ENCODE peak calls at places on chromosomes 3 and 15, in four cellular contexts. One of them, this sample, is unnamed.

GRCh38 chr3:142226474-142226873 is 1.1 kb upstream of the GK5 start:
- DNase-seq in foreskin fibroblast: no peak
- DNase-seq in BE2C: no peak
- DNase-seq in mucosa of descending colon: no peak
- DNase-seq in this sample: no peak

GRCh38 chr3:30124435-30125390 is 481.7 kb upstream of the TGFBR2 start:
- DNase-seq in BE2C: peak; percentile 31
- DNase-seq in foreskin fibroblast: peak; percentile 51
- DNase-seq in mucosa of descending colon: no peak
- DNase-seq in this sample: no peak

GRCh38 chr15:73969151-73969759 is 22.8 kb downstream of the STOML1 start:
- DNase-seq in mucosa of descending colon: no peak
- DNase-seq in BE2C: no peak
- DNase-seq in foreskin fibroblast: no peak
- DNase-seq in this sample: no peak

GRCh38 chr15:39887211-39887610 is 32.9 kb downstream of the GPR176 start:
- DNase-seq in foreskin fibroblast: no peak
- DNase-seq in mucosa of descending colon: no peak
- DNase-seq in BE2C: no peak
- DNase-seq in this sample: no peak

GRCh38 chr15:31540633-31541032 is 214.0 kb downstream of the KLF13 start:
- DNase-seq in foreskin fibroblast: no peak
- DNase-seq in BE2C: no peak
- DNase-seq in mucosa of descending colon: no peak
- DNase-seq in this sample: no peak

GRCh38 chr3:377158-377561 is 180.6 kb downstream of the CHL1 start:
- DNase-seq in mucosa of descending colon: no peak
- DNase-seq in BE2C: no peak
- DNase-seq in foreskin fibroblast: no peak
- DNase-seq in this sample: peak; percentile 15

GRCh38 chr15:101014276-101014675 is 95.1 kb downstream of the LRRK1 start:
- DNase-seq in foreskin fibroblast: no peak
- DNase-seq in BE2C: peak; percentile 37
- DNase-seq in mucosa of descending colon: no peak
- DNase-seq in this sample: no peak

GRCh38 chr3:46829699-46830208 is 33.5 kb downstream of the MYL3 start:
- DNase-seq in foreskin fibroblast: no peak
- DNase-seq in BE2C: no peak
- DNase-seq in mucosa of descending colon: no peak
- DNase-seq in this sample: peak; percentile 78

GRCh38 chr3:114624047-114624445 is 330.2 kb downstream of the TIGIT start:
- DNase-seq in mucosa of descending colon: no peak
- DNase-seq in foreskin fibroblast: peak; percentile 25
- DNase-seq in BE2C: peak; percentile 9
- DNase-seq in this sample: no peak

GRCh38 chr3:46692566-46692983 is 904 bp downstream of the ALS2CL start:
- DNase-seq in foreskin fibroblast: no peak
- DNase-seq in BE2C: no peak
- DNase-seq in mucosa of descending colon: peak; percentile 93
- DNase-seq in this sample: no peak

GRCh38 chr3:75180235-75180944 is 483.7 kb upstream of the FRG2C start:
- DNase-seq in foreskin fibroblast: no peak
- DNase-seq in mucosa of descending colon: no peak
- DNase-seq in BE2C: no peak
- DNase-seq in this sample: no peak

GRCh38 chr3:126100688-126101301 is 16.9 kb upstream of the SLC41A3 start:
- DNase-seq in foreskin fibroblast: no peak
- DNase-seq in mucosa of descending colon: no peak
- DNase-seq in BE2C: peak; percentile 21
- DNase-seq in this sample: peak; percentile 56

GRCh38 chr15:68852466-68852865 is 31.8 kb upstream of the ANP32A start:
- DNase-seq in BE2C: no peak
- DNase-seq in mucosa of descending colon: no peak
- DNase-seq in foreskin fibroblast: no peak
- DNase-seq in this sample: no peak

GRCh38 chr3:192409838-192410683 is 317.3 kb downstream of the FGF12 start:
- DNase-seq in mucosa of descending colon: no peak
- DNase-seq in foreskin fibroblast: no peak
- DNase-seq in BE2C: no peak
- DNase-seq in this sample: peak; percentile 11

GRCh38 chr3:144294659-144295538 is 323.3 kb downstream of the DIPK2A start:
- DNase-seq in mucosa of descending colon: no peak
- DNase-seq in foreskin fibroblast: no peak
- DNase-seq in BE2C: no peak
- DNase-seq in this sample: peak; percentile 15

GRCh38 chr3:89300976-89301375 is 193.6 kb downstream of the EPHA3 start:
- DNase-seq in foreskin fibroblast: no peak
- DNase-seq in mucosa of descending colon: no peak
- DNase-seq in BE2C: no peak
- DNase-seq in this sample: no peak

GRCh38 chr15:31062310-31062964 is 39.1 kb downstream of the TRPM1 start:
- DNase-seq in foreskin fibroblast: peak; percentile 14
- DNase-seq in BE2C: no peak
- DNase-seq in mucosa of descending colon: no peak
- DNase-seq in this sample: no peak

GRCh38 chr3:27681249-27681748 is 40.8 kb downstream of the EOMES start:
- DNase-seq in mucosa of descending colon: no peak
- DNase-seq in foreskin fibroblast: peak; percentile 74
- DNase-seq in BE2C: peak; percentile 27
- DNase-seq in this sample: peak; percentile 65

GRCh38 chr15:34721802-34722795 is 32.7 kb downstream of the GJD2 start:
- DNase-seq in mucosa of descending colon: no peak
- DNase-seq in BE2C: peak; percentile 81
- DNase-seq in foreskin fibroblast: peak; percentile 49
- DNase-seq in this sample: no peak

GRCh38 chr15:77654975-77655374 is 22.3 kb upstream of the LINGO1 start:
- DNase-seq in mucosa of descending colon: peak; percentile 74
- DNase-seq in foreskin fibroblast: no peak
- DNase-seq in BE2C: peak; percentile 64
- DNase-seq in this sample: no peak

GRCh38 chr15:88717342-88718017 is 78.7 kb downstream of the ISG20 start:
- DNase-seq in foreskin fibroblast: no peak
- DNase-seq in BE2C: no peak
- DNase-seq in mucosa of descending colon: no peak
- DNase-seq in this sample: no peak

GRCh38 chr3:20104167-20104661 is 64.0 kb downstream of the KAT2B start:
- DNase-seq in mucosa of descending colon: no peak
- DNase-seq in BE2C: no peak
- DNase-seq in foreskin fibroblast: no peak
- DNase-seq in this sample: peak; percentile 19

GRCh38 chr3:109023656-109024254 is 70.1 kb upstream of the GUCA1C start:
- DNase-seq in BE2C: peak; percentile 30
- DNase-seq in mucosa of descending colon: no peak
- DNase-seq in foreskin fibroblast: peak; percentile 12
- DNase-seq in this sample: peak; percentile 29

GRCh38 chr3:159824341-159824740 is 164.3 kb upstream of the IL12A start:
- DNase-seq in foreskin fibroblast: peak; percentile 87
- DNase-seq in mucosa of descending colon: no peak
- DNase-seq in BE2C: peak; percentile 34
- DNase-seq in this sample: no peak

GRCh38 chr3:190384241-190384863 is 3.6 kb upstream of the CLDN16 start:
- DNase-seq in mucosa of descending colon: no peak
- DNase-seq in BE2C: no peak
- DNase-seq in foreskin fibroblast: peak; percentile 48
- DNase-seq in this sample: peak; percentile 24

GRCh38 chr3:128050597-128050996 is 1.6 kb upstream of the SEC61A1 start:
- DNase-seq in foreskin fibroblast: no peak
- DNase-seq in BE2C: no peak
- DNase-seq in mucosa of descending colon: no peak
- DNase-seq in this sample: no peak

GRCh38 chr3:67940200-67940952 is 286.0 kb upstream of the SUCLG2 start:
- DNase-seq in foreskin fibroblast: peak; percentile 46
- DNase-seq in BE2C: no peak
- DNase-seq in mucosa of descending colon: no peak
- DNase-seq in this sample: no peak

GRCh38 chr3:68919000-68919399 is 13.3 kb downstream of the TAFA4 start:
- DNase-seq in foreskin fibroblast: peak; percentile 3
- DNase-seq in BE2C: no peak
- DNase-seq in mucosa of descending colon: no peak
- DNase-seq in this sample: no peak

GRCh38 chr3:167876603-167877325 is 141.2 kb downstream of the SERPINI1 start:
- DNase-seq in foreskin fibroblast: peak; percentile 10
- DNase-seq in BE2C: no peak
- DNase-seq in mucosa of descending colon: no peak
- DNase-seq in this sample: no peak

GRCh38 chr3:24351779-24352469 is 142.7 kb downstream of the THRB start:
- DNase-seq in BE2C: no peak
- DNase-seq in foreskin fibroblast: no peak
- DNase-seq in mucosa of descending colon: no peak
- DNase-seq in this sample: no peak

GRCh38 chr3:159616234-159616825 is 372.3 kb upstream of the IL12A start:
- DNase-seq in mucosa of descending colon: peak; percentile 74
- DNase-seq in foreskin fibroblast: peak; percentile 51
- DNase-seq in BE2C: peak; percentile 27
- DNase-seq in this sample: no peak

GRCh38 chr15:57506422-57506821 is 85.3 kb upstream of the MYZAP start:
- DNase-seq in BE2C: no peak
- DNase-seq in foreskin fibroblast: no peak
- DNase-seq in mucosa of descending colon: no peak
- DNase-seq in this sample: no peak
- TF ChIP-seq CTCF in BE2C: no peak
- TF ChIP-seq CTCF in foreskin fibroblast: no peak
- TF ChIP-seq CTCF in mucosa of descending colon: no peak
- TF ChIP-seq CTCF in this sample: no peak

GRCh38 chr3:138567403-138567802 is 26.7 kb downstream of the CEP70 start:
- DNase-seq in foreskin fibroblast: no peak
- DNase-seq in mucosa of descending colon: no peak
- DNase-seq in BE2C: no peak
- DNase-seq in this sample: no peak
- TF ChIP-seq CTCF in foreskin fibroblast: peak; percentile 7
- TF ChIP-seq CTCF in mucosa of descending colon: no peak
- TF ChIP-seq CTCF in BE2C: no peak
- TF ChIP-seq CTCF in this sample: no peak

GRCh38 chr15:58384667-58385066 is 47.1 kb upstream of the LIPC start:
- DNase-seq in foreskin fibroblast: no peak
- DNase-seq in mucosa of descending colon: no peak
- DNase-seq in BE2C: no peak
- DNase-seq in this sample: no peak

GRCh38 chr15:58381696-58382095 is 50.1 kb upstream of the LIPC start:
- DNase-seq in foreskin fibroblast: no peak
- DNase-seq in BE2C: no peak
- DNase-seq in mucosa of descending colon: no peak
- DNase-seq in this sample: no peak

GRCh38 chr15:58386081-58386480 is 45.7 kb upstream of the LIPC start:
- DNase-seq in mucosa of descending colon: no peak
- DNase-seq in BE2C: no peak
- DNase-seq in foreskin fibroblast: no peak
- DNase-seq in this sample: no peak

GRCh38 chr15:58386641-58387040 is 45.1 kb upstream of the LIPC start:
- DNase-seq in foreskin fibroblast: no peak
- DNase-seq in BE2C: no peak
- DNase-seq in mucosa of descending colon: no peak
- DNase-seq in this sample: no peak

GRCh38 chr15:58383876-58384275 is 47.9 kb upstream of the LIPC start:
- DNase-seq in foreskin fibroblast: no peak
- DNase-seq in mucosa of descending colon: no peak
- DNase-seq in BE2C: no peak
- DNase-seq in this sample: no peak
- TF ChIP-seq CTCF in foreskin fibroblast: no peak
- TF ChIP-seq CTCF in mucosa of descending colon: no peak
- TF ChIP-seq CTCF in BE2C: peak; percentile 17
- TF ChIP-seq CTCF in this sample: no peak

GRCh38 chr3:52978109-52978754 is 67.6 kb downstream of the SFMBT1 start:
- DNase-seq in mucosa of descending colon: no peak
- DNase-seq in foreskin fibroblast: no peak
- DNase-seq in BE2C: no peak
- DNase-seq in this sample: no peak
- TF ChIP-seq CTCF in mucosa of descending colon: no peak
- TF ChIP-seq CTCF in foreskin fibroblast: no peak
- TF ChIP-seq CTCF in BE2C: no peak
- TF ChIP-seq CTCF in this sample: no peak

GRCh38 chr3:41893977-41894376 is 67.9 kb downstream of the ULK4 start:
- DNase-seq in foreskin fibroblast: peak; percentile 41
- DNase-seq in BE2C: no peak
- DNase-seq in mucosa of descending colon: no peak
- DNase-seq in this sample: peak; percentile 23
- TF ChIP-seq CTCF in foreskin fibroblast: peak; percentile 25
- TF ChIP-seq CTCF in BE2C: peak; percentile 38
- TF ChIP-seq CTCF in mucosa of descending colon: no peak
- TF ChIP-seq CTCF in this sample: peak; percentile 28

GRCh38 chr15:81155375-81156218 is 21.5 kb downstream of the CFAP161 start:
- DNase-seq in mucosa of descending colon: no peak
- DNase-seq in BE2C: no peak
- DNase-seq in foreskin fibroblast: peak; percentile 43
- DNase-seq in this sample: peak; percentile 41

GRCh38 chr15:81152339-81152738 is 18.3 kb downstream of the CFAP161 start:
- DNase-seq in foreskin fibroblast: no peak
- DNase-seq in BE2C: no peak
- DNase-seq in mucosa of descending colon: no peak
- DNase-seq in this sample: no peak

GRCh38 chr15:81152799-81153198 is 18.7 kb downstream of the CFAP161 start:
- DNase-seq in foreskin fibroblast: no peak
- DNase-seq in mucosa of descending colon: no peak
- DNase-seq in BE2C: no peak
- DNase-seq in this sample: no peak

GRCh38 chr15:81146454-81146853 is 12.4 kb downstream of the CFAP161 start:
- DNase-seq in foreskin fibroblast: no peak
- DNase-seq in mucosa of descending colon: no peak
- DNase-seq in BE2C: no peak
- DNase-seq in this sample: no peak

GRCh38 chr15:81151389-81151788 is 17.3 kb downstream of the CFAP161 start:
- DNase-seq in BE2C: no peak
- DNase-seq in mucosa of descending colon: no peak
- DNase-seq in foreskin fibroblast: no peak
- DNase-seq in this sample: no peak
- TF ChIP-seq CTCF in BE2C: no peak
- TF ChIP-seq CTCF in mucosa of descending colon: no peak
- TF ChIP-seq CTCF in foreskin fibroblast: no peak
- TF ChIP-seq CTCF in this sample: no peak

GRCh38 chr15:60531811-60532210 is 52.9 kb upstream of the ICE2 start:
- DNase-seq in foreskin fibroblast: no peak
- DNase-seq in mucosa of descending colon: no peak
- DNase-seq in BE2C: no peak
- DNase-seq in this sample: no peak

GRCh38 chr15:60535265-60535664 is 56.3 kb upstream of the ICE2 start:
- DNase-seq in foreskin fibroblast: no peak
- DNase-seq in mucosa of descending colon: no peak
- DNase-seq in BE2C: no peak
- DNase-seq in this sample: no peak

GRCh38 chr15:60534546-60534945 is 55.6 kb upstream of the ICE2 start:
- DNase-seq in BE2C: no peak
- DNase-seq in mucosa of descending colon: no peak
- DNase-seq in foreskin fibroblast: no peak
- DNase-seq in this sample: no peak

GRCh38 chr15:60535743-60536142 is 56.8 kb upstream of the ICE2 start:
- DNase-seq in BE2C: no peak
- DNase-seq in foreskin fibroblast: no peak
- DNase-seq in mucosa of descending colon: no peak
- DNase-seq in this sample: no peak

GRCh38 chr15:60534051-60534450 is 55.1 kb upstream of the ICE2 start:
- DNase-seq in foreskin fibroblast: no peak
- DNase-seq in BE2C: no peak
- DNase-seq in mucosa of descending colon: no peak
- DNase-seq in this sample: no peak
- TF ChIP-seq CTCF in foreskin fibroblast: no peak
- TF ChIP-seq CTCF in BE2C: no peak
- TF ChIP-seq CTCF in mucosa of descending colon: no peak
- TF ChIP-seq CTCF in this sample: no peak

This sample was measured in GM10248.